ENCODE peak calls at places on chromosomes 12 and 14, in eight cellular contexts. K is K562, C is HCT116, Q is stomach, S is GM12878, M is transverse colon, X is spleen, U is GM12891. I is an unnamed sample.

GRCh38 chr14:58717211-58717610 is 79.4 kb downstream of the DACT1 start:
- DNase-seq in M (no peak), X (no peak), U (no peak), C (no peak), K (no peak), S (no peak), Q (no peak), I (no peak)

GRCh38 chr12:65918057-65918456 is 93.8 kb downstream of the HMGA2 start:
- DNase-seq in S (no peak), U (no peak), K (no peak), M (no peak), C (no peak), Q (no peak), X (no peak), I (no peak)

GRCh38 chr14:35257809-35258208 is 34.4 kb upstream of the PSMA6 start:
- DNase-seq in U (no peak), S (no peak), M (no peak), C (no peak), K (no peak), X (no peak), Q (no peak), I (no peak)

GRCh38 chr12:94110258-94110657 is 38.1 kb upstream of the PLXNC1 start:
- DNase-seq in M (no peak), U (no peak), K (no peak), X (no peak), C (no peak), Q (no peak), S (no peak), I (no peak)

GRCh38 chr12:105218434-105218833 is 17.5 kb downstream of the APPL2 start:
- DNase-seq in U (no peak), X (no peak), K (no peak), S (no peak), M (no peak), Q (no peak), C (no peak), I (no peak)

GRCh38 chr12:80313184-80313583 is 130.9 kb upstream of the PTPRQ start:
- DNase-seq in X (no peak), Q (no peak), S (no peak), M (no peak), U (no peak), K (no peak), C (no peak), I (no peak)

GRCh38 chr14:100372357-100373048 is 49.4 kb downstream of the SLC25A47 start:
- DNase-seq in Q (no peak), M (no peak), U (no peak), X (no peak), C (no peak), S (no peak), K (no peak), I (no peak)

GRCh38 chr14:90397401-90398314 is 829 bp downstream of the CALM1 start:
- DNase-seq in K (peak; percentile 74), U (peak; percentile 48), X (peak; percentile 94), M (peak; percentile 66), S (no peak), Q (peak; percentile 51), C (no peak), I (peak; percentile 81)

GRCh38 chr12:131922772-131923171 is 6.3 kb upstream of the PUS1 start:
- DNase-seq in X (no peak), S (no peak), U (no peak), Q (no peak), C (no peak), K (no peak), M (no peak), I (no peak)

GRCh38 chr14:64711039-64711438 is 6.8 kb downstream of the PLEKHG3 start:
- DNase-seq in U (no peak), C (no peak), Q (no peak), X (no peak), K (no peak), S (no peak), M (no peak), I (peak; percentile 69)

GRCh38 chr12:10249690-10250455 is 37.2 kb downstream of the GABARAPL1 start:
- DNase-seq in U (no peak), C (no peak), M (no peak), K (no peak), Q (no peak), S (no peak), X (no peak), I (no peak)

GRCh38 chr12:69170293-69170692 is 69.1 kb upstream of the CPSF6 start:
- DNase-seq in X (no peak), M (no peak), C (no peak), K (no peak), Q (no peak), S (no peak), U (no peak), I (no peak)
- TF ChIP-seq POLR2AphosphoS5 in X (no peak), M (no peak), C (no peak), K (no peak), Q (no peak), S (no peak), U (no peak), I (no peak)

GRCh38 chr14:93115069-93115919 is 431 bp downstream of the ITPK1 start:
- DNase-seq in M (peak; percentile 93), S (peak; percentile 33), Q (peak; percentile 90), C (peak; percentile 51), X (peak; percentile 99), K (peak; percentile 82), U (peak; percentile 80), I (peak; percentile 93)
- TF ChIP-seq POLR2A in M (peak; percentile 78), S (peak; percentile 66), Q (no peak), C (no peak), X (peak; percentile 24), K (no peak), U (no peak), I (peak; percentile 49)

DNA sequence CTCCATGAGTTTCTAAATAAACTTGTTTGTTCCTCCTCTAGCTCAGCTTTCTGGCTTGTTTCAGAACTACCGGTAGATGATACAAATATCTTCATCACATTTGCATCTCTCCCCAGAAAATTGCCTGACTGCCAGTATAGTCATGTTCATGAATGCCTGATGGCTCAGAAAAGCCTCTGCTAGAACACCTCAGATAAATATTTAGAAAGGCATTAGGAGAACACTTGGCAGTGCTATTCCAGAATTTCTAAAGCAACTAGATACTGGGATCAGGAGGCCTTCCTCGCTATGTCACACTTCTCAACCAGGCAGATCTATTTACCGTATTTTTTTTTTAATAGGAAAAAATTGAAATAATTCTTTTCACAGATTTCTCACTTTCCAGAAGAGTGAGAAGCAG is 32.3 kb upstream of the KRAS start:
- DNase-seq in K (no peak), X (no peak), C (no peak), M (no peak), S (no peak), Q (no peak), U (no peak), I (no peak)
- TF ChIP-seq POLR2AphosphoS5 in K (no peak), X (no peak), C (no peak), M (no peak), S (no peak), Q (no peak), U (no peak), I (no peak)

DNA sequence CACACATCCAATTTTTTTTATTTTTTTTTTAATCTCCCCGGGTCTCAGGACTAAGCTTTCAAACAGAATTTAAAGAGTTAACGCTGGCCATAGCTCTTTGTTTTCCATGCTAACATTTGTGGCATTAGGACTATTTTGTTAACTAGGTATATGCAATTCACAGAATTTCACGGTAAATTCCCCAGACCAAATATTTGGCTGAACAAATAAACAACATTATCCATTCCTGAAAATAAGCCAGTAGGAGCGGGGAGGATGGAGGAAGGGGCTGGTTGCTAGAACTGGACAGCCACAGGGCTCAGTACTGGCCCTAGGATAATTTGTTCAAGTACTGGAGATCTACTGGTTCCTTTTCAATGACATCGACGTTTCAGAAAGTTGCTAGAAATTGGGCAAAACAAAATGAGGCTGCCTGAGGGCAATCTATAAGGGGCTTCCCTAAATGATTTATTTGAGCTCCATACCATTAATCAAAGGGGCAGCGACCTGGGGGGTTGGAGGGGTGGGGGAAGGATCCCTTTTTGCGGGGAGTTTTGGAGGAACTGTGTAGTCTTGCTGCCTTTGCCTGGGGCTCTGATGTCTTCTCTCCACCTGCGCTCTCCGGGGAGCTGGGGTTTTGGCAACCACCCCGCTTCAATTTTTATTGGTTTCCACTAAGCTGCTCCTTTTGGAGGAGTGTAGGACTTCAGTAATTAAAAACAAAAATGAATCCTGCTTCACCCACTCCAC is 9.0 kb downstream of the BMP4 start:
- DNase-seq in U (no peak), C (no peak), S (no peak), X (no peak), M (no peak), Q (no peak), K (no peak), I (no peak)
- TF ChIP-seq POLR2A in U (no peak), C (peak; percentile 36), S (no peak), X (no peak), M (no peak), Q (no peak), K (no peak), I (no peak)

GRCh38 chr14:102018251-102018650 is 53.9 kb downstream of the DYNC1H1 start:
- DNase-seq in K (no peak), U (no peak), M (no peak), S (no peak), Q (no peak), C (no peak), X (peak; percentile 67), I (no peak)
- TF ChIP-seq POLR2AphosphoS5 in K (no peak), U (no peak), M (no peak), S (no peak), Q (no peak), C (no peak), X (peak; percentile 12), I (no peak)

GRCh38 chr14:75422169-75422568 is 5.7 kb upstream of the JDP2 start:
- DNase-seq in M (no peak), C (no peak), K (no peak), Q (no peak), X (no peak), U (no peak), S (no peak), I (no peak)
- TF ChIP-seq POLR2A in M (no peak), C (no peak), K (no peak), Q (no peak), X (no peak), U (no peak), S (no peak), I (no peak)

DNA sequence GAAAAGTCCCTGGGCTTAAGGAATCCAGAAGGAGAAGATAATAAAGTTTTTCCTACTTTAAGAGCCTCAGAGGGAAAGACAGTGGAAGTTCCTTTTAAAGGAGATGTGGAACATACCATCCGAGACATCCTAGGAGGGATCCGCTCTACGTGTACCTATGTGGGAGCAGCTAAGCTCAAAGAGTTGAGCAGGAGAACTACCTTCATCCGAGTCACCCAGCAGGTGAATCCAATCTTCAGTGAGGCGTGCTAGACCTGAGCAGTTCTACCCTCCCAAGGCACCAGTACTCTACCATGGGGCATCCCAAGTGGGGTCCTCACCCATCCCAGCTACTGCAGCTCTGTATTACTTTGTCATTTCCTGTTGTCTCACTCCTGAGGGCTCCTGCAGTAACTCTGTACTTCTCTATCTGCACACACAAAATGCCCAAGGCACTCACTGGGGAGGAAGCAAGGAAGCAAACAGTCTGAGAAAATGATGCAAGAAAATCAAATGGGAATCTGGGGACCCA is 3.8 kb downstream of the TINF2 start:
- DNase-seq in C (no peak), M (no peak), U (no peak), Q (no peak), S (no peak), X (peak; percentile 47), K (no peak), I (no peak)
- TF ChIP-seq POLR2AphosphoS5 in C (no peak), M (no peak), U (peak; percentile 41), Q (no peak), S (no peak), X (no peak), K (no peak), I (no peak)